ENCODE peak calls at places on chromosomes 16 and 17, in five cellular contexts. R is tibial artery; T is tibial nerve; O is effector memory CD4-positive, alpha-beta T cell; K is bronchial epithelial cell. D is an unnamed sample.

GRCh38 chr17:44840936-44841335 is 6.7 kb upstream of the HIGD1B start:
- DNase-seq in O (no peak), K (no peak), R (no peak), T (no peak), D (no peak)

GRCh38 chr16:73616186-73616585 is 568.3 kb upstream of the ZFHX3 start:
- DNase-seq in O (no peak), K (peak; percentile 6), R (no peak), T (no peak), D (no peak)

GRCh38 chr16:30095166-30096078 is 591 bp downstream of the YPEL3 start:
- DNase-seq in O (no peak), T (no peak), R (no peak), K (no peak), D (peak; percentile 72)

GRCh38 chr17:77404812-77405581 is 264.2 kb downstream of the SEC14L1 start:
- DNase-seq in O (peak; percentile 78), R (peak; percentile 74), T (no peak), K (peak; percentile 75), D (peak; percentile 78)

GRCh38 chr17:48570325-48571023 is 7.7 kb downstream of the HOXB4 start:
- DNase-seq in K (no peak), R (no peak), T (no peak), O (no peak), D (no peak)

GRCh38 chr16:57372372-57373116 is at the start of gene CX3CL1:
- DNase-seq in R (peak; percentile 85), O (no peak), K (peak; percentile 29), T (peak; percentile 14), D (peak; percentile 70)

GRCh38 chr17:4998666-4999428 is 1.1 kb downstream of the KIF1C start:
- DNase-seq in R (peak; percentile 20), T (no peak), K (no peak), O (no peak), D (peak; percentile 78)

GRCh38 chr17:6381052-6381451 is 53.9 kb downstream of the AIPL1 start:
- DNase-seq in R (no peak), O (no peak), K (peak; percentile 16), T (no peak), D (no peak)

GRCh38 chr17:42985225-42985624 is 4.9 kb downstream of the RUNDC1 start:
- DNase-seq in K (no peak), R (no peak), O (no peak), T (no peak), D (no peak)

GRCh38 chr16:31072540-31073072 is 1.4 kb downstream of the ZNF668 start:
- DNase-seq in T (no peak), O (no peak), K (peak; percentile 41), R (no peak), D (no peak)

GRCh38 chr17:42116705-42117396 is 4.3 kb downstream of the KAT2A start:
- DNase-seq in O (peak; percentile 65), T (peak; percentile 96), K (peak; percentile 61), R (peak; percentile 90), D (peak; percentile 86)

GRCh38 chr17:77802811-77803220 is 155.7 kb upstream of the TNRC6C start:
- DNase-seq in R (peak; percentile 39), O (no peak), T (no peak), K (no peak), D (no peak)

GRCh38 chr17:50443492-50444051 is 17.6 kb downstream of the ACSF2 start:
- DNase-seq in K (no peak), R (no peak), T (no peak), O (no peak), D (no peak)

GRCh38 chr17:43994272-43995149 is 9.9 kb upstream of the NAGS start:
- DNase-seq in R (no peak), K (no peak), T (peak; percentile 40), O (peak; percentile 42), D (peak; percentile 84)

GRCh38 chr16:48846277-48846676 is 236.3 kb upstream of the N4BP1 start:
- DNase-seq in K (no peak), R (no peak), O (no peak), T (no peak), D (no peak)

GRCh38 chr16:58797137-58797801 is 63.2 kb upstream of the GOT2 start:
- DNase-seq in O (no peak), R (no peak), T (no peak), K (no peak), D (no peak)

DNA sequence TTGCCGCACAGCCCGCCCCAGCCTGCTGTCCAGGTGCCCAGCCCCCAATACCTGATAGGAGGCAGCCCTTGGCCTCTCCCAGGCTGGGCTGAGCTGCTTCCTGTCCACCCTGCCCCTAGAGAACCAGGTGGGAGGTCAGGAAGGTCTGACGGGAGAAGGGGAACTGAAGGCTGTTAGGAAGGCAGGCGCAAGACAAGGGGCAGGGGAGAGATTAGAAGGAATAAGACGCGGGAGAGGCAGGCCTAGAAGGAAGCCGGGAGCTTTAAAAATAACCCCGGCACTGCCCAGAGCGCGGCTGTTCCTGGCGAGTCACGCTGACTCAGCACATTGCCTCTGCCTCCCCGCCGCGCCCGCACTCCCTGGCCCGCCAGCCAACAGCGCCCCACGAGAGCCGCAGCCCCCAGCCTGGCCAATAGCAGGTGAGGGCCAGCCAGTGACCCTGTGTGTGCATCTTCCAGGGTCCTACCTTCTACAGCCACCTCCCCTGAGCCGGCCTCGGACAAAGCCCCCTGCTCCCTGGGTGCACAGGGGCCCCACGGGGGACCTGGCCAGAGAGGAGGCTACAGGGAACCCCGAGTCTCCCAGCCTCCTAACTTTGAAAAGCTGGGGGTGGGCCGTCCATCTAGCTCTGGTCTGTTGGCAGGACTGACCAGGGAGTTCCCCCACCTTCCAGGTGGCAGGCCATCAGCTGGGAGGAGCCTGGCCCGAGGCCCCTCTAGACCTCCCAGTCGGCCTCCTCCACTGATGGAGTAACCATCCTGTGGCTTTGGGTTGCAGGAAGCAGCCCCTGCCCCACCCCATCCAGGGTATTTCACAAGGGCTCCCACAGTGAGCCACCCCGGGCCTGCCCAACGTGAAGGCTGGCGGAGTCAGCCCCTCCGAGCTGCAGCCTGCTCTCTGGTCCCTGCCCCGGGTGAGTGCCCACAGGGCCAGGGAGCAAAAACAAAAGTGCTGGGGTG is 4.0 kb downstream of the MAFG start:
- DNase-seq in R (peak; percentile 67), O (no peak), K (peak; percentile 38), T (peak; percentile 46), D (peak; percentile 85)
- H3K4me3 ChIP-seq in R (peak overlapping the region; percentile 19), O (no peak overlapping the region), K (peak overlapping the region; percentile 31), T (no peak overlapping the region), D (peak overlapping the region; percentile 39)

DNA sequence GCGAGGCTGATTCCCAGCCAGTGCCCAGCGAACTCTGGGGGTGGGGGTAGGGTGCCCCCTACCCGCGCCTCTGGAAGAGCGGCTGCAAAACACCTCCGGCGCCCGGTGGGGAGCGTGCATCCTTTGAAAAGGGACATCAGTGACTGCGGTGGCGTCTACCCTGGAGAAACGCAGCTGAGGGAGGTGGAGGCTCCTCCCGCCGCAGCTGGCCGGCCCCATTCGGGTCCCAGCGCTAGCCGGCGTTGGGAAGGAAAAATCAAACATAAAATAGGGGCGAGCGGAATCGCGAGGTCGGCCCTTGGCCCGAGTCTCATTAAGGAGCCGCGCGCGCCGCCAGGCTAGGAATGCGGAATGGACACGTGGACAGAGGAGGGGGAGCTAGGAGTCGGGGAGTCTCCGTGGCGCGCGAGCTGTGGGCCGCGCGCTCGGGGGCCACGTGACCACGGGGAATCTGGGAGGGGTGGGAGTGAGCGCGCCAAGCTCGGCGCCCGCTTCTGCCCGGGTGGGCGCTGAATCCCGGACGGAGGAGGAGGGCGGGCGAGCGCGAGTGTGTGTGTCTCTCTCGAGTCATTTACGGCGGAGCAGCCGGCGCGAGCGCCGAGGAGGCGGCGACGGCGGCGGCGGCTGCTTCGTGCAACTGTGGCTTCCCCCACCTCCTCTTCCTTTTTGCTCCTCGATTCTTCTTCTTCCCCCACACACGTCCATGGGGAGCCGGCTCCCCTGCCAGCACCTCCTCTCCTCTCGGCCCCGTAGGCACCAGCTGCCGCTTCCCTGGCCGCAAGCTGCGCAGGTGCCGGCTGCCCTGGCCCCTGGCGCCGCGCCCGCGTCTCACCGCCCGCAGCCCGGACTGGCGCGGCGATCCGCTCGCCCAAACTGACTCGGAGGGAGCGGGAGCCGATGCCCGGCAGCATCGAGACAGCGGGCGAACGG is at the start of gene TMEM132E:
- DNase-seq in T (peak; percentile 20), O (no peak), K (no peak), R (peak; percentile 30), D (peak; percentile 75)
- H3K4me3 ChIP-seq in T (peak within 1 kb of the TSS; percentile 40), O (peak within 1 kb of the TSS; percentile 46), K (peak within 1 kb of the TSS; percentile 9), R (peak within 1 kb of the TSS; percentile 49), D (peak within 1 kb of the TSS; percentile 62)

DNA sequence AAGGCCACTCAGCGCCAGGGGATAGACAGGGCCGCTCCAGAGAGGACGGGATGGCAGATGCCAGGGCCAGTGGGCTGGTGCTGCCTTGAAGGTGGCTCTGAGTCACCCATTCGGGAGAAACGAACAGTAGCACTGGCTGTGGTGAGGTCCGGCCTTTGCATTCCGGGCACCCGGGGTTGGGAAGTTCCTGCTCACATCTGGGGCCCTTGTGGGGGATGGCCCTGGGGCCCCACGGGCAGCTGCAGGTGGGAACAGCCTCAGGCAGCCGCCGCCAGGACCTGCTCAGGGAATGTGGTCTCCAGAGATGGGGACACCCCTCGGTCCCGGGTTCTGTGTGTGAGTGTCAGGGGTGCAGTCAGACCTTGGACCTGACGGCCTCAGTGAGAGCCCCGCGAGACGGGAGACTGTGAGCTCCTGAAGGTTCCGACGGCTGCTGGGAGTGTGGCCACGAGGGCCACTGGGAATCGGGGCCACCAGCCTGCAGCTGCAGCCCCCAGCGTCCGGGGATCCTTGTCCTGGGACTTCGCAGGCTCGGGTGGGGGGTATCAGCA is 1.4 kb downstream of the CBFA2T3 start:
- DNase-seq in O (no peak), T (no peak), R (no peak), K (no peak), D (no peak)
- H3K4me3 ChIP-seq in O (no peak overlapping the region), T (no peak overlapping the region), R (no peak overlapping the region), K (no peak overlapping the region), D (peak overlapping the region; percentile 37)

DNA sequence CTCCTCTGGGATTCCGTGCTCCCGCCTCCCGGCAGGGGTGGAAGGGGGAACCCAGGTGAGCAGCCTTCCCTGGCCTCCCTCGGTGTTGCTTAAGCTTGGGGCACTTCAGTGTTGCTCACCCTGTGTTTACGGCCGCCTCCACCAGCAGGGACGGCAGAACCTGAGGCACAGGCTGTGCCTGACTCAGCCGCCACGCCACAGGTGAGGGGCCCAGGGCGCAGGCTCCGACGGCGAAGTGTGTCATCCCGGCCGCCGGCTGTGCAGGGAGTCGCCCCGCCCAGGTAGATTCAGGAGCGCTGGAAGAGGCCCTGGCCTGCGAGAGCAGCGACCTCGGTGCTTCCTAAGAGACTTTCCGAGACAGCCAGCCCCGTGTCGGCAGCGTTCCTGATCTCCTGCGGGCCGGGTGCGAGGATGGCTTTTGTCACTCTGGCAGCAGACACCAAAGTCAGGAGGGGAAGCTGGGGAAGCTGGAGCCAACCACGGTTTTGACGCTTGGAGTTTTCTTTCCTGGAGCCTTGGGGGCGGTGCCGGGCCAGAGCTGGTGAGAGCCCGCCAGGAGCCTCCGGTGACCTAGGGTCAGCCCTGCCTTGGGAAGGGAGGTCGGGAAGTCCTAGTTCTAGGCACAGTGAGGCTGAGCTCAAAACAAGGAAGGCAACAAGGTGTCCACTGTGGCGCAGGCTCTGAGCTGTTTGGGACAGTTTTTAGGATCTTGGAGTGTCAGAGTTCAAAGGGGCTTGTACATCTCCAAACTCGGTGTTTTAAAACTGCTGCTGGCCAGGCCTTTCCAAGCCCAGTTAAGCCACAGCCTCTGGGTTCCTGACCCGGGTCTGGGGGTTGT is 2.1 kb downstream of the GSE1 start:
- DNase-seq in K (peak; percentile 94), R (peak; percentile 43), T (peak; percentile 18), O (no peak), D (peak; percentile 96)
- H3K4me3 ChIP-seq in K (peak overlapping the region; percentile 84), R (no peak overlapping the region), T (no peak overlapping the region), O (no peak overlapping the region), D (peak overlapping the region; percentile 73)

D was measured in upper lobe of right lung.